ENCODE peak calls at places on chromosome 7, in six cellular contexts. F, M, S, I, L and D are unnamed samples.

GRCh38 chr7:885261-885892 is 9.0 kb downstream of the GET4 start:
- DNase-seq in L (no peak), I (no peak), F (no peak), S (no peak), M (no peak), D (peak)

GRCh38 chr7:70016044-70016770 is 417.9 kb downstream of the AUTS2 start:
- DNase-seq in I (no peak), F (no peak), M (no peak), S (no peak), L (no peak), D (no peak)

GRCh38 chr7:101651116-101651515 is 22.0 kb upstream of the MYL10 start:
- DNase-seq in S (no peak), I (no peak), M (no peak), F (no peak), L (no peak), D (no peak)

GRCh38 chr7:153445641-153446040 is 606.6 kb upstream of the DPP6 start:
- DNase-seq in M (no peak), F (no peak), L (no peak), S (no peak), I (no peak), D (no peak)

GRCh38 chr7:101164071-101164840 is 1.1 kb downstream of the VGF start:
- DNase-seq in M (no peak), F (no peak), L (no peak), S (no peak), I (no peak), D (no peak)

GRCh38 chr7:31935115-31935514 is 135.1 kb downstream of the PDE1C start:
- DNase-seq in F (no peak), L (no peak), I (no peak), M (no peak), S (no peak), D (no peak)

GRCh38 chr7:128836729-128837348 is 6.6 kb downstream of the FLNC start:
- DNase-seq in I (no peak), S (no peak), F (no peak), L (no peak), M (no peak), D (peak)

GRCh38 chr7:31096198-31096881 is 44.2 kb downstream of the ADCYAP1R1 start:
- DNase-seq in M (no peak), I (no peak), S (no peak), F (no peak), L (peak), D (no peak)

GRCh38 chr7:144531181-144531580 is 127.7 kb upstream of the NOBOX start:
- DNase-seq in I (no peak), F (no peak), L (no peak), M (no peak), S (no peak), D (no peak)